ENCODE peak calls at places on chromosome 13, in eight cellular contexts. E is breast epithelium, G is ovary, I is GM12878, L is A549, D is heart left ventricle, V is adrenal gland, B is body of pancreas. Y is an unnamed sample. For H3K9me3, the result is how much of the 10 kb centered on the place peaks cover.

GRCh38 chr13:30789360-30789862 is 54.1 kb downstream of the ALOX5AP start:
- DNase-seq in E (no peak), G (no peak), I (no peak), L (no peak), D (no peak), V (no peak), B (no peak), Y (no peak)

GRCh38 chr13:108096301-108096700 is 119.0 kb downstream of the LIG4 start:
- DNase-seq in E (no peak), G (no peak), I (no peak), L (no peak), D (no peak), V (no peak), B (no peak), Y (no peak)

GRCh38 chr13:72540818-72541217 is 186.6 kb downstream of the MZT1 start:
- DNase-seq in E (no peak), G (no peak), I (no peak), L (no peak), D (no peak), V (no peak), B (no peak), Y (no peak)

GRCh38 chr13:69374036-69374435 is 733.6 kb upstream of the ATXN8OS start:
- DNase-seq in E (no peak), G (no peak), I (no peak), L (no peak), D (no peak), V (no peak), B (no peak), Y (no peak)

GRCh38 chr13:35485451-35485850 is 9.0 kb upstream of the MAB21L1 start:
- DNase-seq in E (no peak), G (no peak), I (no peak), L (no peak), D (no peak), V (no peak), B (no peak), Y (no peak)

GRCh38 chr13:45196622-45197021 is 4.2 kb downstream of the KCTD4 start:
- DNase-seq in E (no peak), G (no peak), I (no peak), L (no peak), D (no peak), V (peak), B (no peak), Y (no peak)

GRCh38 chr13:94716016-94716415 is 3.7 kb upstream of the SOX21 start:
- DNase-seq in E (no peak), G (no peak), I (no peak), L (no peak), D (no peak), V (no peak), B (no peak), Y (no peak)

GRCh38 chr13:65964672-65965071 is 1265.5 kb downstream of the PCDH9 start:
- DNase-seq in E (no peak), G (no peak), I (no peak), L (no peak), D (no peak), V (no peak), B (no peak), Y (no peak)

GRCh38 chr13:21429217-21429616 is 29.9 kb downstream of the ZDHHC20 start:
- DNase-seq in E (no peak), G (no peak), I (no peak), L (no peak), D (no peak), V (no peak), B (no peak), Y (no peak)

GRCh38 chr13:28628250-28628649 is 30.7 kb upstream of the POMP start:
- DNase-seq in E (no peak), G (no peak), I (no peak), L (no peak), D (no peak), V (no peak), B (no peak), Y (no peak)

GRCh38 chr13:73985789-73986188 is 148.4 kb downstream of the KLF12 start:
- DNase-seq in E (no peak), G (no peak), I (no peak), L (no peak), D (no peak), V (no peak), B (no peak), Y (no peak)

GRCh38 chr13:98484289-98485219 is 92.4 kb downstream of the STK24 start:
- DNase-seq in E (peak), G (no peak), I (no peak), L (peak), D (peak), V (peak), B (peak), Y (peak)

GRCh38 chr13:41563501-41564001 is 106.2 kb downstream of the RGCC start:
- DNase-seq in E (no peak), G (no peak), I (no peak), L (no peak), D (no peak), V (peak), B (no peak), Y (no peak)
- H3K9me3 ChIP-seq in E (under half), G (under half), I (under half), L (under half), D (under half), V (under half), B (under half), Y (under half)

GRCh38 chr13:50915562-50915961 is 6.0 kb downstream of the RNASEH2B start:
- DNase-seq in E (no peak), G (no peak), I (no peak), L (no peak), D (no peak), V (no peak), B (no peak), Y (peak)
- TF ChIP-seq POLR2A in E (no peak), G (no peak), I (no peak), L (no peak), D (no peak), V (no peak), B (no peak), Y (no peak)

DNA sequence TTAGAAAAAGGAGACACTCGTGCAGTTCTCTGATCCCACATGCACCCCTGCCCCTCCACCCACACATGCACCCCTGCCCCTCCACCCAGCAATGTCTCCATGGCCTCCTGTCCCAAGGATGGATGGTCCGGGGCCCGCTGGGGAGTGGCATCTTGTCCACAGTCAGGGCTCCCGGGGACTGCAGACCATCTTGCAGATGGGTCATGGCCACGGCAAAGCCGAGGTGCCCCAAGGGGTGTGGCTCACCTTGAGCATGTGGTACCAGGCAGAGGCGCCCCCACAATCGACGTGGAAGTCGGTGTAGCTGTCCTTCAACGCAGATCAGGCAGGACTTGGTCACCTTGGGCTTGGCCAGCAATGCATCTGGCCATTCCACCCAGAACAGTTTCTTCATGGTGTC is 216.7 kb downstream of the TUBA3C start:
- DNase-seq in E (no peak), G (no peak), I (no peak), L (no peak), D (no peak), V (no peak), B (no peak), Y (no peak)
- H3K9me3 ChIP-seq in E (under half), G (under half), I (under half), L (under half), D (under half), V (under half), B (under half), Y (under half)

DNA sequence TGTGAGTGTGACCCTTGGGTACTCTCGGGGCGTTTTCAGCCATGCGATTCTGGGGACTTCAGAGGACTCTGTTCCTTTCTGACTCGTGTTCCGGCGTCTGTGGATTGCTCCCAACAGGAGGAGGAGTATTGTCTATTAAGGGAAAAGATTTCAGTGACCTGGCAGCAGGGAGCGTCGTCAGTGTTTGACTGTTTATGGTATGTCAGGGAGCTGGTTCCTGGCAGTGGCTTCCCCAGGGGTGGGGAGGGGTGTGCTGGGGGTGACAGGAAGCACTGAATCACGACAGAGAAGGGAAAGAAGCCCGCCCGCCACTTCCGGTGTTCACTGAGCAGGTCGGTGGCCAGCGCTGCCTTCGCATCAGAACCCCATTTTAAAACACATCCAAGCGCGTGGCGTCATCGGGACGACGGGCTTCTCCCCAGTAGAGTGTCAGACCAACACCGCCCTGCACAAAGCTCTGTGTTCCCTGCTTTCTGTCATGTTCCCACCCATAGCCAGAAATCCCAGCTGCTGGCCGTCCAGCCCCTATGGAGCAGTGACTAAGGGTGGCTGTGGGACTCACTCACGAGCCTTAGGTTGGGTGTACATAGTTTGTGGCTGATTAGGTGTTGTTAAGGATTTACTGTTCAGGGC is 33.8 kb downstream of the COL4A2 start:
- DNase-seq in E (no peak), G (peak), I (no peak), L (no peak), D (peak), V (peak), B (peak), Y (peak)
- TF ChIP-seq POLR2A in E (no peak), G (no peak), I (no peak), L (no peak), D (no peak), V (no peak), B (no peak), Y (no peak)

GRCh38 chr13:19056984-19057490 is 124.6 kb downstream of the TUBA3C start:
- DNase-seq in E (no peak), G (no peak), I (no peak), L (no peak), D (no peak), V (no peak), B (no peak), Y (no peak)
- H3K9me3 ChIP-seq in E (under half), G (under half), I (under half), L (under half), D (under half), V (under half), B (under half), Y (under half)

DNA sequence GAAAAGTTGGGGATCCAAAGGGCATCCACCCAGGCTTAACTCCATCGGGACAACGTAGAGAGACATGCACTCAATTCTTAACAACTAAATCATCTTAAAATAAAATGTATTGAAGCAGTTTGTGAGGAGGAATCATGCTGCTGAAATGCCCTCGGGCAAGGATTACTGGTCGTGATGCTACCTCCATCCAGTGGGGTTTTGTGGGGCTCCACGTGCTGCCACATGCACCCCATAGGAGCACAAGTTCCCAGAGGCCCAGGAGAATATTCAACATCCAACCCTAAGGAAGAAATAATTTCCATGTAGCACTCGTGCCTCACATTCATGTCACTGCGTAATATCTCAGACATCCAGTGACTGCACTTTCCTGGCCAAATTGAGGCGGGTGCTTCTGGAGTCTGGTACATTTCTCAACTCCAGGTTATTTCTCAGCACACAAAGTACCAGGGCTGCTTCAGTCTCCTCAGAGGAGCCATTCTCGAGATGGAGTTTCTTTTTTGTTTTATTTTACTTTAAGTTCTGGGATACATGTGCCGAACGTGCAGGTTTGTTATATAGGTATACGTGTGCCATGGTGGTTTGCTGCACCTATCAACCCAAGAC is 429.8 kb downstream of the FOXO1 start:
- DNase-seq in E (no peak), G (no peak), I (no peak), L (no peak), D (no peak), V (no peak), B (peak), Y (no peak)
- TF ChIP-seq POLR2A in E (no peak), G (no peak), I (no peak), L (no peak), D (no peak), V (no peak), B (no peak), Y (no peak)

GRCh38 chr13:48621056-48621455 is 32.7 kb upstream of the CYSLTR2 start:
- DNase-seq in E (no peak), G (no peak), I (no peak), L (no peak), D (no peak), V (no peak), B (no peak), Y (no peak)
- H3K9me3 ChIP-seq in E (under half), G (under half), I (under half), L (under half), D (under half), V (under half), B (under half), Y (under half)

DNA sequence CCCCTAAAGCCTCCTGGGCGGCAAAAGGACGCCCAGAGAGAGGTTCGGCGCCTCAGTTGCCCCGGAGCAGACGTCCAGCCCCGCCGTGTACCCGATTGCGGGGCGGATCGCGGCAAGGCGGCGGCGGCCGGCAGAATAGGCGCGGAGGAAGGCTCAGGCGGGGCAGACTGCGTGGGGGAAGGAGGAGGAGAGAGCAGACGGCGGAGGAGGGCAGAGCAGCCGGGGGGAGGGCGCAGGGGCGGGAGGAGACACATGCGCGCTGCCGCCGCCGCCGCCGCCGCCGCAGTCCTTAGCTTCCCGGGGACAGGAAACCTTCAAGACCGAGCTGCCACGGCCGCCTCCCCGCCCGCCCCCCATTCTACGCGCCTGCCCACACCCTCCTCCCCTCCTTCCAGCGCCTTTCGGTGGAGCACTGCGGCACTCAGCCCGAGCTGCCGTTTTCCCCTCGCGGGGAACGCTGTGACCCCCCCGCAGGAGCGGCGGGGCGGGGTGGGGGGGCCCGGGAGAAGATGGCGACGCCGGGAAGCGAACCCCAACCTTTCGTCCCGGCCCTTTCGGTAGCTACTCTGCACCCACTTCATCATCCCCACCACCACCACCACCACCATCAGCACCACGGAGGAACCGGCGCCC is at the start of gene LRCH1:
- DNase-seq in E (peak), G (peak), I (no peak), L (peak), D (peak), V (peak), B (peak), Y (peak)
- TF ChIP-seq POLR2A in E (no peak), G (no peak), I (peak), L (peak), D (no peak), V (peak), B (peak), Y (peak)

GRCh38 chr13:18946738-18947137 is 234.9 kb downstream of the TUBA3C start:
- DNase-seq in E (no peak), G (no peak), I (no peak), L (no peak), D (no peak), V (no peak), B (no peak), Y (no peak)
- H3K9me3 ChIP-seq in E (under half), G (under half), I (under half), L (under half), D (under half), V (under half), B (under half), Y (under half)

Y was measured in Peyer's patch.